ENCODE peak calls at places on chromosomes 7 and 10, in six cellular contexts. T is H1, D is K562, O is GM12891, Y is GM12878, A is HepG2. J is an unnamed sample.

GRCh38 chr10:99631496-99631895 is 11.3 kb upstream of the SLC25A28 start:
- DNase-seq in T (no peak), D (no peak), O (no peak), Y (no peak), A (no peak), J (no peak)

GRCh38 chr10:71270301-71270777 is 48.7 kb upstream of the SLC29A3 start:
- DNase-seq in T (peak), D (peak), O (peak), Y (no peak), A (peak), J (peak)

GRCh38 chr7:141444956-141445355 is 106.3 kb upstream of the AGK start:
- DNase-seq in T (no peak), D (no peak), O (no peak), Y (no peak), A (no peak), J (no peak)

GRCh38 chr10:62811159-62811875 is 4.8 kb downstream of the EGR2 start:
- DNase-seq in T (no peak), D (no peak), O (peak), Y (peak), A (no peak), J (peak)

GRCh38 chr7:12569673-12570072 is 847 bp upstream of the SCIN start:
- DNase-seq in T (no peak), D (no peak), O (no peak), Y (no peak), A (no peak), J (no peak)

GRCh38 chr10:132437511-132437910 is 40.5 kb downstream of the PWWP2B start:
- DNase-seq in T (no peak), D (no peak), O (no peak), Y (no peak), A (no peak), J (no peak)

GRCh38 chr7:68176974-68177373 is 1180.3 kb downstream of the TYW1 start:
- DNase-seq in T (peak), D (peak), O (peak), Y (no peak), A (peak), J (no peak)

GRCh38 chr7:132532237-132532734 is 44.0 kb downstream of the PLXNA4 start:
- DNase-seq in T (no peak), D (no peak), O (no peak), Y (no peak), A (no peak), J (no peak)

GRCh38 chr7:112969946-112970345 is 116.7 kb downstream of the GPR85 start:
- DNase-seq in T (no peak), D (no peak), O (no peak), Y (no peak), A (no peak), J (no peak)

GRCh38 chr10:100183482-100183881 is 2.3 kb downstream of the ERLIN1 start:
- DNase-seq in T (no peak), D (peak), O (no peak), Y (no peak), A (peak), J (no peak)

GRCh38 chr7:103702982-103703381 is 257.0 kb upstream of the SLC26A5 start:
- DNase-seq in T (no peak), D (no peak), O (no peak), Y (no peak), A (no peak), J (no peak)

GRCh38 chr10:20494474-20494873 is 402.6 kb downstream of the NEBL start:
- DNase-seq in T (no peak), D (no peak), O (no peak), Y (no peak), A (no peak), J (no peak)

GRCh38 chr7:15571303-15571878 is 9.6 kb upstream of the AGMO start:
- DNase-seq in T (no peak), D (no peak), O (no peak), Y (no peak), A (no peak), J (no peak)

GRCh38 chr7:3518546-3518945 is 217.5 kb downstream of the SDK1 start:
- DNase-seq in T (no peak), D (no peak), O (no peak), Y (no peak), A (no peak), J (no peak)

GRCh38 chr7:96004598-96004997 is 232.2 kb downstream of the DYNC1I1 start:
- DNase-seq in T (no peak), D (no peak), O (no peak), Y (no peak), A (no peak), J (no peak)

GRCh38 chr10:107733731-107734130 is 569.2 kb upstream of the SORCS1 start:
- DNase-seq in T (no peak), D (no peak), O (no peak), Y (no peak), A (no peak), J (no peak)

GRCh38 chr10:29702288-29703164 is 67.8 kb upstream of the SVIL start:
- DNase-seq in T (no peak), D (no peak), O (no peak), Y (no peak), A (peak), J (no peak)

GRCh38 chr10:24292304-24293291 is 83.7 kb downstream of the KIAA1217 start:
- DNase-seq in T (no peak), D (peak), O (no peak), Y (no peak), A (no peak), J (no peak)

GRCh38 chr10:112819231-112819630 is 130.8 kb upstream of the TCF7L2 start:
- DNase-seq in T (no peak), D (no peak), O (no peak), Y (no peak), A (no peak), J (no peak)

GRCh38 chr7:142482899-142483658 is 225.2 kb upstream of the PRSS58 start:
- DNase-seq in T (peak), D (peak), O (peak), Y (no peak), A (peak), J (no peak)

GRCh38 chr10:117546630-117547300 is 4.2 kb downstream of the EMX2 start:
- DNase-seq in T (no peak), D (no peak), O (no peak), Y (no peak), A (no peak), J (no peak)

GRCh38 chr10:29689001-29689400 is 54.2 kb upstream of the SVIL start:
- DNase-seq in T (no peak), D (no peak), O (no peak), Y (no peak), A (peak), J (no peak)

GRCh38 chr7:18494821-18495408 is 634 bp upstream of the HDAC9 start:
- DNase-seq in T (no peak), D (no peak), O (no peak), Y (no peak), A (no peak), J (no peak)

GRCh38 chr10:126686271-126686670 is 15.8 kb upstream of the C10orf90 start:
- DNase-seq in T (no peak), D (no peak), O (no peak), Y (no peak), A (no peak), J (no peak)

GRCh38 chr7:100157334-100158228 is 942 bp downstream of the TRAPPC14 start:
- DNase-seq in T (no peak), D (peak), O (no peak), Y (no peak), A (peak), J (no peak)

GRCh38 chr7:27442446-27442845 is 199.8 kb downstream of the EVX1 start:
- DNase-seq in T (no peak), D (no peak), O (no peak), Y (no peak), A (no peak), J (no peak)

GRCh38 chr10:78255796-78256638 is 222.4 kb downstream of the RPS24 start:
- DNase-seq in T (no peak), D (peak), O (no peak), Y (no peak), A (peak), J (no peak)

DNA sequence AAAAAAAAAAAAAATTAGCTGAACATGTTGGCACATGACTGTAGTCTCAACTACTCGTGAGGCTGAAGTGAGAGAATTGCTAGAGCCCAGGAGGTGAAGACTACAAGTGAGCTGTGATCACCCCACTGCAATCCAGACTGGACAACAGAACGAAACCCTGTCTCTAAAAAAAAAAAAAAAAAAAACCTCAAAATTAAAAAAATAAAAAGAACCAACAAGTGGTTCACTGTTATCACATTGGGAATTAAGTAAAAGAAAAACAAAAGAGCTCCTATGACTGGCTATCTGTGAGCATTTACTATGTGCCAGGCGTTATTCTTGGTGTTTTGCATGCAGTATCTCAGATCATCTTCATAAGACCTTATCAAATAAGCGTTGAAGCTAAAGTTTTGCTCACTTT is 66.0 kb downstream of the ANLN start:
- DNase-seq in T (no peak), D (no peak), O (no peak), Y (no peak), A (no peak), J (no peak)
- TF ChIP-seq POLR2AphosphoS5 in T (no peak), D (no peak), O (no peak), Y (no peak), A (no peak), J (no peak)

DNA sequence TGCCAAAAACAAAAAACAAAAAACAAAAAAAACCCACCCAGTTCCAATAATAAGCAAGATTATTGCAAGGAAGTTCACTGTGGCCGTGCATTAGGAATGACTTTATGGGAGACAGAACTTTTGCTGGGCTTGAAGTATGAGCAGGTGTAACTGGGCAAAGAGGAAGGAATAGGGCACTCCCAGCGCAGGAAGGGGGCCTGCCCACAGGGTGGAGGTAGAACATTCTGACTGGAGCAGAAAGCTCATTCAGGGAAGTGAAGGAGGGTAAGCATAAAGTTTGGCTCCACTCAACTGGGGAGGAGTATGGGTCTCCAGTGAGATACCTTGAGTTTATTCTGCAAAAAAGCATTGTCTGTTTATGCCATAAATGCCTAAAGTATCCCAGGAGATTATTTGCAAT is 42.1 kb upstream of the WIPF3 start:
- DNase-seq in T (peak), D (peak), O (no peak), Y (no peak), A (no peak), J (no peak)
- TF ChIP-seq TAF1 in T (no peak), D (no peak), O (no peak), Y (no peak), A (no peak), J (no peak)

GRCh38 chr7:93646538-93646937 is 72.0 kb upstream of the CALCR start:
- DNase-seq in T (no peak), D (no peak), O (no peak), Y (no peak), A (no peak), J (no peak)
- TF ChIP-seq POLR2A in T (no peak), D (no peak), O (no peak), Y (no peak), A (no peak), J (no peak)

GRCh38 chr10:1333981-1334380 is 277.8 kb downstream of the WDR37 start:
- DNase-seq in T (no peak), D (no peak), O (no peak), Y (no peak), A (no peak), J (no peak)
- TF ChIP-seq POLR2AphosphoS5 in T (no peak), D (no peak), O (no peak), Y (no peak), A (no peak), J (no peak)

GRCh38 chr10:121559321-121559720 is 38.9 kb downstream of the FGFR2 start:
- DNase-seq in T (no peak), D (no peak), O (no peak), Y (no peak), A (no peak), J (no peak)
- TF ChIP-seq TAF1 in T (no peak), D (no peak), O (no peak), Y (no peak), A (no peak), J (no peak)

GRCh38 chr10:5446390-5446926 is 34.1 kb downstream of the NET1 start:
- DNase-seq in T (peak), D (peak), O (no peak), Y (no peak), A (peak), J (no peak)
- TF ChIP-seq POLR2A in T (peak), D (peak), O (peak), Y (peak), A (peak), J (no peak)

J was measured in GM12892.